ENCODE peak calls at places on chromosomes 12 and 14, in eight cellular contexts. One of them, this sample, is unnamed.

GRCh38 chr14:93267149-93267711 is 60.2 kb downstream of the UBR7 start:
- DNase-seq in AG04450: no peak
- DNase-seq in kidney tubule cell: no peak
- DNase-seq in pulmonary artery endothelial cell: no peak
- DNase-seq in NCI-H1105 treated with DMSO at 0.1 percent for 48 hours: no peak
- DNase-seq in posterior cingulate gyrus: no peak
- DNase-seq in psoas muscle: no peak
- DNase-seq in activated gamma-delta T cell treated with anti-CD3 and anti-CD28 coated beads, Interleukin-2, amount 50 U/mL, for 16 hours: no peak
- DNase-seq in this sample: no peak

GRCh38 chr12:8491848-8492530 is 21.3 kb upstream of the CLEC4D start:
- DNase-seq in AG04450: no peak
- DNase-seq in kidney tubule cell: no peak
- DNase-seq in posterior cingulate gyrus: no peak
- DNase-seq in NCI-H1105 treated with DMSO at 0.1 percent for 48 hours: no peak
- DNase-seq in pulmonary artery endothelial cell: no peak
- DNase-seq in activated gamma-delta T cell treated with anti-CD3 and anti-CD28 coated beads, Interleukin-2, amount 50 U/mL, for 16 hours: no peak
- DNase-seq in psoas muscle: no peak
- DNase-seq in this sample: no peak

GRCh38 chr12:71476513-71476912 is 36.9 kb downstream of the LGR5 start:
- DNase-seq in AG04450: peak; percentile 68
- DNase-seq in psoas muscle: no peak
- DNase-seq in posterior cingulate gyrus: no peak
- DNase-seq in kidney tubule cell: peak; percentile 78
- DNase-seq in NCI-H1105 treated with DMSO at 0.1 percent for 48 hours: no peak
- DNase-seq in activated gamma-delta T cell treated with anti-CD3 and anti-CD28 coated beads, Interleukin-2, amount 50 U/mL, for 16 hours: no peak
- DNase-seq in pulmonary artery endothelial cell: no peak
- DNase-seq in this sample: no peak

GRCh38 chr12:60977966-60978365 is 1282.2 kb upstream of the USP15 start:
- DNase-seq in kidney tubule cell: no peak
- DNase-seq in AG04450: no peak
- DNase-seq in posterior cingulate gyrus: no peak
- DNase-seq in pulmonary artery endothelial cell: no peak
- DNase-seq in activated gamma-delta T cell treated with anti-CD3 and anti-CD28 coated beads, Interleukin-2, amount 50 U/mL, for 16 hours: no peak
- DNase-seq in psoas muscle: no peak
- DNase-seq in NCI-H1105 treated with DMSO at 0.1 percent for 48 hours: no peak
- DNase-seq in this sample: no peak

GRCh38 chr12:6360578-6361490 is 14.5 kb downstream of the SCNN1A start:
- DNase-seq in activated gamma-delta T cell treated with anti-CD3 and anti-CD28 coated beads, Interleukin-2, amount 50 U/mL, for 16 hours: no peak
- DNase-seq in kidney tubule cell: no peak
- DNase-seq in NCI-H1105 treated with DMSO at 0.1 percent for 48 hours: no peak
- DNase-seq in pulmonary artery endothelial cell: no peak
- DNase-seq in posterior cingulate gyrus: no peak
- DNase-seq in psoas muscle: no peak
- DNase-seq in AG04450: no peak
- DNase-seq in this sample: no peak

GRCh38 chr12:92556141-92556540 is 146.6 kb upstream of the PLEKHG7 start:
- DNase-seq in NCI-H1105 treated with DMSO at 0.1 percent for 48 hours: no peak
- DNase-seq in kidney tubule cell: no peak
- DNase-seq in pulmonary artery endothelial cell: no peak
- DNase-seq in psoas muscle: no peak
- DNase-seq in activated gamma-delta T cell treated with anti-CD3 and anti-CD28 coated beads, Interleukin-2, amount 50 U/mL, for 16 hours: no peak
- DNase-seq in posterior cingulate gyrus: no peak
- DNase-seq in AG04450: no peak
- DNase-seq in this sample: no peak

GRCh38 chr12:66149702-66150398 is 19.3 kb upstream of the LLPH start:
- DNase-seq in psoas muscle: no peak
- DNase-seq in kidney tubule cell: no peak
- DNase-seq in activated gamma-delta T cell treated with anti-CD3 and anti-CD28 coated beads, Interleukin-2, amount 50 U/mL, for 16 hours: no peak
- DNase-seq in posterior cingulate gyrus: no peak
- DNase-seq in NCI-H1105 treated with DMSO at 0.1 percent for 48 hours: no peak
- DNase-seq in AG04450: no peak
- DNase-seq in pulmonary artery endothelial cell: no peak
- DNase-seq in this sample: no peak

GRCh38 chr12:132605892-132606291 is 4.5 kb downstream of the LRCOL1 start:
- DNase-seq in activated gamma-delta T cell treated with anti-CD3 and anti-CD28 coated beads, Interleukin-2, amount 50 U/mL, for 16 hours: no peak
- DNase-seq in NCI-H1105 treated with DMSO at 0.1 percent for 48 hours: no peak
- DNase-seq in pulmonary artery endothelial cell: no peak
- DNase-seq in psoas muscle: no peak
- DNase-seq in kidney tubule cell: no peak
- DNase-seq in AG04450: no peak
- DNase-seq in posterior cingulate gyrus: no peak
- DNase-seq in this sample: no peak

GRCh38 chr12:71904629-71905028 is 34.0 kb upstream of the TPH2 start:
- DNase-seq in AG04450: no peak
- DNase-seq in activated gamma-delta T cell treated with anti-CD3 and anti-CD28 coated beads, Interleukin-2, amount 50 U/mL, for 16 hours: no peak
- DNase-seq in posterior cingulate gyrus: no peak
- DNase-seq in pulmonary artery endothelial cell: no peak
- DNase-seq in NCI-H1105 treated with DMSO at 0.1 percent for 48 hours: no peak
- DNase-seq in psoas muscle: no peak
- DNase-seq in kidney tubule cell: no peak
- DNase-seq in this sample: no peak

GRCh38 chr14:106024983-106025604 is 498.7 kb downstream of the TMEM121 start:
- DNase-seq in activated gamma-delta T cell treated with anti-CD3 and anti-CD28 coated beads, Interleukin-2, amount 50 U/mL, for 16 hours: peak; percentile 38
- DNase-seq in AG04450: no peak
- DNase-seq in pulmonary artery endothelial cell: no peak
- DNase-seq in posterior cingulate gyrus: no peak
- DNase-seq in NCI-H1105 treated with DMSO at 0.1 percent for 48 hours: no peak
- DNase-seq in psoas muscle: no peak
- DNase-seq in kidney tubule cell: no peak
- DNase-seq in this sample: no peak

GRCh38 chr14:59133202-59133601 is 55.3 kb upstream of the DAAM1 start:
- DNase-seq in NCI-H1105 treated with DMSO at 0.1 percent for 48 hours: no peak
- DNase-seq in posterior cingulate gyrus: no peak
- DNase-seq in pulmonary artery endothelial cell: no peak
- DNase-seq in psoas muscle: no peak
- DNase-seq in AG04450: no peak
- DNase-seq in activated gamma-delta T cell treated with anti-CD3 and anti-CD28 coated beads, Interleukin-2, amount 50 U/mL, for 16 hours: no peak
- DNase-seq in kidney tubule cell: no peak
- DNase-seq in this sample: no peak

GRCh38 chr14:81618695-81619094 is 85.0 kb upstream of the SEL1L start:
- DNase-seq in pulmonary artery endothelial cell: no peak
- DNase-seq in psoas muscle: no peak
- DNase-seq in posterior cingulate gyrus: no peak
- DNase-seq in kidney tubule cell: no peak
- DNase-seq in AG04450: no peak
- DNase-seq in activated gamma-delta T cell treated with anti-CD3 and anti-CD28 coated beads, Interleukin-2, amount 50 U/mL, for 16 hours: no peak
- DNase-seq in NCI-H1105 treated with DMSO at 0.1 percent for 48 hours: no peak
- DNase-seq in this sample: no peak

GRCh38 chr12:30200864-30201263 is 417.1 kb upstream of the TMTC1 start:
- DNase-seq in psoas muscle: no peak
- DNase-seq in AG04450: no peak
- DNase-seq in NCI-H1105 treated with DMSO at 0.1 percent for 48 hours: no peak
- DNase-seq in activated gamma-delta T cell treated with anti-CD3 and anti-CD28 coated beads, Interleukin-2, amount 50 U/mL, for 16 hours: no peak
- DNase-seq in pulmonary artery endothelial cell: no peak
- DNase-seq in posterior cingulate gyrus: no peak
- DNase-seq in kidney tubule cell: no peak
- DNase-seq in this sample: no peak

GRCh38 chr12:70733385-70733784 is 96.2 kb upstream of the PTPRB start:
- DNase-seq in kidney tubule cell: peak; percentile 65
- DNase-seq in pulmonary artery endothelial cell: peak; percentile 52
- DNase-seq in psoas muscle: no peak
- DNase-seq in posterior cingulate gyrus: no peak
- DNase-seq in AG04450: no peak
- DNase-seq in activated gamma-delta T cell treated with anti-CD3 and anti-CD28 coated beads, Interleukin-2, amount 50 U/mL, for 16 hours: no peak
- DNase-seq in NCI-H1105 treated with DMSO at 0.1 percent for 48 hours: peak; percentile 77
- DNase-seq in this sample: no peak

GRCh38 chr14:90483551-90483950 is 86.7 kb downstream of the CALM1 start:
- DNase-seq in activated gamma-delta T cell treated with anti-CD3 and anti-CD28 coated beads, Interleukin-2, amount 50 U/mL, for 16 hours: peak; percentile 22
- DNase-seq in kidney tubule cell: peak; percentile 31
- DNase-seq in NCI-H1105 treated with DMSO at 0.1 percent for 48 hours: peak; percentile 72
- DNase-seq in posterior cingulate gyrus: no peak
- DNase-seq in AG04450: no peak
- DNase-seq in pulmonary artery endothelial cell: no peak
- DNase-seq in psoas muscle: no peak
- DNase-seq in this sample: no peak

GRCh38 chr14:89231426-89232113 is 185.5 kb downstream of the FOXN3 start:
- DNase-seq in AG04450: no peak
- DNase-seq in posterior cingulate gyrus: no peak
- DNase-seq in pulmonary artery endothelial cell: no peak
- DNase-seq in kidney tubule cell: no peak
- DNase-seq in NCI-H1105 treated with DMSO at 0.1 percent for 48 hours: no peak
- DNase-seq in psoas muscle: no peak
- DNase-seq in activated gamma-delta T cell treated with anti-CD3 and anti-CD28 coated beads, Interleukin-2, amount 50 U/mL, for 16 hours: no peak
- DNase-seq in this sample: no peak

GRCh38 chr14:35963209-35963608 is 137.1 kb downstream of the BRMS1L start:
- DNase-seq in activated gamma-delta T cell treated with anti-CD3 and anti-CD28 coated beads, Interleukin-2, amount 50 U/mL, for 16 hours: no peak
- DNase-seq in pulmonary artery endothelial cell: no peak
- DNase-seq in kidney tubule cell: peak; percentile 31
- DNase-seq in psoas muscle: no peak
- DNase-seq in posterior cingulate gyrus: no peak
- DNase-seq in NCI-H1105 treated with DMSO at 0.1 percent for 48 hours: no peak
- DNase-seq in AG04450: no peak
- DNase-seq in this sample: no peak

GRCh38 chr12:47967461-47968430 is 4.3 kb downstream of the TMEM106C start:
- DNase-seq in posterior cingulate gyrus: no peak
- DNase-seq in activated gamma-delta T cell treated with anti-CD3 and anti-CD28 coated beads, Interleukin-2, amount 50 U/mL, for 16 hours: no peak
- DNase-seq in pulmonary artery endothelial cell: no peak
- DNase-seq in AG04450: no peak
- DNase-seq in psoas muscle: no peak
- DNase-seq in NCI-H1105 treated with DMSO at 0.1 percent for 48 hours: no peak
- DNase-seq in kidney tubule cell: no peak
- DNase-seq in this sample: no peak

GRCh38 chr12:75876843-75877587 is 154.6 kb downstream of the PHLDA1 start:
- DNase-seq in kidney tubule cell: peak; percentile 32
- DNase-seq in activated gamma-delta T cell treated with anti-CD3 and anti-CD28 coated beads, Interleukin-2, amount 50 U/mL, for 16 hours: no peak
- DNase-seq in AG04450: no peak
- DNase-seq in pulmonary artery endothelial cell: no peak
- DNase-seq in psoas muscle: no peak
- DNase-seq in NCI-H1105 treated with DMSO at 0.1 percent for 48 hours: no peak
- DNase-seq in posterior cingulate gyrus: no peak
- DNase-seq in this sample: no peak

GRCh38 chr14:100239200-100239839 is 376 bp downstream of the YY1 start:
- DNase-seq in pulmonary artery endothelial cell: no peak
- DNase-seq in AG04450: no peak
- DNase-seq in activated gamma-delta T cell treated with anti-CD3 and anti-CD28 coated beads, Interleukin-2, amount 50 U/mL, for 16 hours: peak; percentile 16
- DNase-seq in posterior cingulate gyrus: no peak
- DNase-seq in psoas muscle: peak; percentile 45
- DNase-seq in kidney tubule cell: no peak
- DNase-seq in NCI-H1105 treated with DMSO at 0.1 percent for 48 hours: no peak
- DNase-seq in this sample: no peak

GRCh38 chr14:34931206-34931605 is 51.6 kb upstream of the SRP54 start:
- DNase-seq in psoas muscle: no peak
- DNase-seq in pulmonary artery endothelial cell: peak; percentile 39
- DNase-seq in AG04450: no peak
- DNase-seq in NCI-H1105 treated with DMSO at 0.1 percent for 48 hours: no peak
- DNase-seq in activated gamma-delta T cell treated with anti-CD3 and anti-CD28 coated beads, Interleukin-2, amount 50 U/mL, for 16 hours: no peak
- DNase-seq in kidney tubule cell: peak; percentile 32
- DNase-seq in posterior cingulate gyrus: no peak
- DNase-seq in this sample: no peak

GRCh38 chr12:18719922-18720321 is 17.9 kb downstream of the PLCZ1 start:
- DNase-seq in pulmonary artery endothelial cell: no peak
- DNase-seq in kidney tubule cell: peak; percentile 38
- DNase-seq in psoas muscle: no peak
- DNase-seq in NCI-H1105 treated with DMSO at 0.1 percent for 48 hours: no peak
- DNase-seq in AG04450: no peak
- DNase-seq in activated gamma-delta T cell treated with anti-CD3 and anti-CD28 coated beads, Interleukin-2, amount 50 U/mL, for 16 hours: no peak
- DNase-seq in posterior cingulate gyrus: no peak
- DNase-seq in this sample: no peak

GRCh38 chr14:55267816-55268215 is 3.4 kb upstream of the FBXO34 start:
- DNase-seq in activated gamma-delta T cell treated with anti-CD3 and anti-CD28 coated beads, Interleukin-2, amount 50 U/mL, for 16 hours: no peak
- DNase-seq in posterior cingulate gyrus: no peak
- DNase-seq in psoas muscle: no peak
- DNase-seq in NCI-H1105 treated with DMSO at 0.1 percent for 48 hours: no peak
- DNase-seq in pulmonary artery endothelial cell: no peak
- DNase-seq in kidney tubule cell: peak; percentile 52
- DNase-seq in AG04450: no peak
- DNase-seq in this sample: no peak

GRCh38 chr14:33186656-33187055 is 248.0 kb downstream of the NPAS3 start:
- DNase-seq in activated gamma-delta T cell treated with anti-CD3 and anti-CD28 coated beads, Interleukin-2, amount 50 U/mL, for 16 hours: no peak
- DNase-seq in posterior cingulate gyrus: no peak
- DNase-seq in kidney tubule cell: no peak
- DNase-seq in psoas muscle: no peak
- DNase-seq in NCI-H1105 treated with DMSO at 0.1 percent for 48 hours: no peak
- DNase-seq in pulmonary artery endothelial cell: no peak
- DNase-seq in AG04450: no peak
- DNase-seq in this sample: no peak

GRCh38 chr12:95859344-95859816 is 628 bp downstream of the SNRPF start:
- DNase-seq in NCI-H1105 treated with DMSO at 0.1 percent for 48 hours: peak; percentile 49
- DNase-seq in activated gamma-delta T cell treated with anti-CD3 and anti-CD28 coated beads, Interleukin-2, amount 50 U/mL, for 16 hours: no peak
- DNase-seq in kidney tubule cell: peak; percentile 48
- DNase-seq in posterior cingulate gyrus: no peak
- DNase-seq in AG04450: no peak
- DNase-seq in psoas muscle: no peak
- DNase-seq in pulmonary artery endothelial cell: no peak
- DNase-seq in this sample: no peak